ENCODE peak calls at places on chromosome 4, in six cellular contexts. One of them, this sample, is unnamed.

GRCh38 chr4:80237992-80238391 is 28.5 kb upstream of the FGF5 start:
- DNase-seq in stimulated activated naive CD4-positive, alpha-beta T cell: no peak
- DNase-seq in heart left ventricle: no peak
- DNase-seq in upper lobe of right lung: no peak
- DNase-seq in cardiac muscle cell: no peak
- DNase-seq in activated effector memory CD4-positive, alpha-beta T cell treated with Interleukin-2 at 50 U/mL for 16 hours: no peak
- DNase-seq in this sample: no peak

GRCh38 chr4:7169134-7169533 is 23.2 kb upstream of the SORCS2 start:
- DNase-seq in stimulated activated naive CD4-positive, alpha-beta T cell: no peak
- DNase-seq in heart left ventricle: peak
- DNase-seq in upper lobe of right lung: peak
- DNase-seq in cardiac muscle cell: no peak
- DNase-seq in activated effector memory CD4-positive, alpha-beta T cell treated with Interleukin-2 at 50 U/mL for 16 hours: no peak
- DNase-seq in this sample: no peak

GRCh38 chr4:143320113-143320512 is 16.6 kb upstream of the GAB1 start:
- DNase-seq in stimulated activated naive CD4-positive, alpha-beta T cell: no peak
- DNase-seq in heart left ventricle: no peak
- DNase-seq in upper lobe of right lung: no peak
- DNase-seq in cardiac muscle cell: no peak
- DNase-seq in activated effector memory CD4-positive, alpha-beta T cell treated with Interleukin-2 at 50 U/mL for 16 hours: no peak
- DNase-seq in this sample: no peak

GRCh38 chr4:185752881-185753280 is 59.1 kb downstream of the SORBS2 start:
- DNase-seq in stimulated activated naive CD4-positive, alpha-beta T cell: no peak
- DNase-seq in heart left ventricle: no peak
- DNase-seq in upper lobe of right lung: no peak
- DNase-seq in cardiac muscle cell: no peak
- DNase-seq in activated effector memory CD4-positive, alpha-beta T cell treated with Interleukin-2 at 50 U/mL for 16 hours: no peak
- DNase-seq in this sample: no peak

GRCh38 chr4:77152421-77152820 is 4.6 kb upstream of the CCNG2 start:
- DNase-seq in stimulated activated naive CD4-positive, alpha-beta T cell: no peak
- DNase-seq in heart left ventricle: no peak
- DNase-seq in upper lobe of right lung: no peak
- DNase-seq in cardiac muscle cell: peak
- DNase-seq in activated effector memory CD4-positive, alpha-beta T cell treated with Interleukin-2 at 50 U/mL for 16 hours: no peak
- DNase-seq in this sample: no peak

GRCh38 chr4:182818926-182819730 is 98.1 kb downstream of the DCTD start:
- DNase-seq in stimulated activated naive CD4-positive, alpha-beta T cell: no peak
- DNase-seq in heart left ventricle: peak
- DNase-seq in upper lobe of right lung: no peak
- DNase-seq in cardiac muscle cell: no peak
- DNase-seq in activated effector memory CD4-positive, alpha-beta T cell treated with Interleukin-2 at 50 U/mL for 16 hours: no peak
- DNase-seq in this sample: no peak

GRCh38 chr4:165207016-165207430 is 338 bp upstream of the KLHL2 start:
- DNase-seq in stimulated activated naive CD4-positive, alpha-beta T cell: peak
- DNase-seq in heart left ventricle: no peak
- DNase-seq in upper lobe of right lung: no peak
- DNase-seq in cardiac muscle cell: no peak
- DNase-seq in activated effector memory CD4-positive, alpha-beta T cell treated with Interleukin-2 at 50 U/mL for 16 hours: no peak
- DNase-seq in this sample: no peak

GRCh38 chr4:185640809-185641675 is 105.7 kb upstream of the PDLIM3 start:
- DNase-seq in stimulated activated naive CD4-positive, alpha-beta T cell: no peak
- DNase-seq in heart left ventricle: no peak
- DNase-seq in upper lobe of right lung: no peak
- DNase-seq in cardiac muscle cell: peak
- DNase-seq in activated effector memory CD4-positive, alpha-beta T cell treated with Interleukin-2 at 50 U/mL for 16 hours: no peak
- DNase-seq in this sample: no peak

GRCh38 chr4:118988635-118988972 is 100.0 kb downstream of the SYNPO2 start:
- DNase-seq in stimulated activated naive CD4-positive, alpha-beta T cell: no peak
- DNase-seq in heart left ventricle: no peak
- DNase-seq in upper lobe of right lung: no peak
- DNase-seq in cardiac muscle cell: no peak
- DNase-seq in activated effector memory CD4-positive, alpha-beta T cell treated with Interleukin-2 at 50 U/mL for 16 hours: no peak
- DNase-seq in this sample: no peak

GRCh38 chr4:119139822-119140252 is 4.2 kb downstream of the MYOZ2 start:
- DNase-seq in stimulated activated naive CD4-positive, alpha-beta T cell: peak
- DNase-seq in heart left ventricle: no peak
- DNase-seq in upper lobe of right lung: no peak
- DNase-seq in cardiac muscle cell: no peak
- DNase-seq in activated effector memory CD4-positive, alpha-beta T cell treated with Interleukin-2 at 50 U/mL for 16 hours: no peak
- DNase-seq in this sample: no peak

GRCh38 chr4:169286562-169287301 is 16.0 kb upstream of the SH3RF1 start:
- DNase-seq in stimulated activated naive CD4-positive, alpha-beta T cell: no peak
- DNase-seq in heart left ventricle: no peak
- DNase-seq in upper lobe of right lung: no peak
- DNase-seq in cardiac muscle cell: no peak
- DNase-seq in activated effector memory CD4-positive, alpha-beta T cell treated with Interleukin-2 at 50 U/mL for 16 hours: no peak
- DNase-seq in this sample: no peak

GRCh38 chr4:176755001-176755400 is 37.7 kb downstream of the VEGFC start:
- DNase-seq in stimulated activated naive CD4-positive, alpha-beta T cell: no peak
- DNase-seq in heart left ventricle: no peak
- DNase-seq in upper lobe of right lung: no peak
- DNase-seq in cardiac muscle cell: no peak
- DNase-seq in activated effector memory CD4-positive, alpha-beta T cell treated with Interleukin-2 at 50 U/mL for 16 hours: no peak
- DNase-seq in this sample: no peak

GRCh38 chr4:86855572-86855971 is 6.4 kb upstream of the SLC10A6 start:
- DNase-seq in stimulated activated naive CD4-positive, alpha-beta T cell: no peak
- DNase-seq in heart left ventricle: no peak
- DNase-seq in upper lobe of right lung: no peak
- DNase-seq in cardiac muscle cell: no peak
- DNase-seq in activated effector memory CD4-positive, alpha-beta T cell treated with Interleukin-2 at 50 U/mL for 16 hours: no peak
- DNase-seq in this sample: no peak

GRCh38 chr4:25301471-25301870 is 11.1 kb upstream of the ZCCHC4 start:
- DNase-seq in stimulated activated naive CD4-positive, alpha-beta T cell: no peak
- DNase-seq in heart left ventricle: no peak
- DNase-seq in upper lobe of right lung: no peak
- DNase-seq in cardiac muscle cell: no peak
- DNase-seq in activated effector memory CD4-positive, alpha-beta T cell treated with Interleukin-2 at 50 U/mL for 16 hours: no peak
- DNase-seq in this sample: no peak

GRCh38 chr4:108783666-108784463 is 21.0 kb upstream of the ETNPPL start:
- DNase-seq in stimulated activated naive CD4-positive, alpha-beta T cell: no peak
- DNase-seq in heart left ventricle: no peak
- DNase-seq in upper lobe of right lung: no peak
- DNase-seq in cardiac muscle cell: peak
- DNase-seq in activated effector memory CD4-positive, alpha-beta T cell treated with Interleukin-2 at 50 U/mL for 16 hours: no peak
- DNase-seq in this sample: no peak

GRCh38 chr4:47668810-47669408 is 169.0 kb downstream of the CORIN start:
- DNase-seq in stimulated activated naive CD4-positive, alpha-beta T cell: peak
- DNase-seq in heart left ventricle: no peak
- DNase-seq in upper lobe of right lung: no peak
- DNase-seq in cardiac muscle cell: peak
- DNase-seq in activated effector memory CD4-positive, alpha-beta T cell treated with Interleukin-2 at 50 U/mL for 16 hours: no peak
- DNase-seq in this sample: no peak

GRCh38 chr4:6694177-6694901 is 661 bp downstream of the S100P start:
- DNase-seq in stimulated activated naive CD4-positive, alpha-beta T cell: peak
- DNase-seq in heart left ventricle: no peak
- DNase-seq in upper lobe of right lung: no peak
- DNase-seq in cardiac muscle cell: no peak
- DNase-seq in activated effector memory CD4-positive, alpha-beta T cell treated with Interleukin-2 at 50 U/mL for 16 hours: no peak
- DNase-seq in this sample: no peak

GRCh38 chr4:140092094-140092820 is 61.7 kb downstream of the MAML3 start:
- DNase-seq in stimulated activated naive CD4-positive, alpha-beta T cell: no peak
- DNase-seq in heart left ventricle: peak
- DNase-seq in upper lobe of right lung: peak
- DNase-seq in cardiac muscle cell: peak
- DNase-seq in activated effector memory CD4-positive, alpha-beta T cell treated with Interleukin-2 at 50 U/mL for 16 hours: no peak
- DNase-seq in this sample: peak

GRCh38 chr4:140266958-140267568 is 106.4 kb upstream of the SCOC start:
- DNase-seq in stimulated activated naive CD4-positive, alpha-beta T cell: no peak
- DNase-seq in heart left ventricle: no peak
- DNase-seq in upper lobe of right lung: no peak
- DNase-seq in cardiac muscle cell: no peak
- DNase-seq in activated effector memory CD4-positive, alpha-beta T cell treated with Interleukin-2 at 50 U/mL for 16 hours: no peak
- DNase-seq in this sample: no peak

GRCh38 chr4:7970031-7970946 is 30.6 kb upstream of the AFAP1 start:
- DNase-seq in stimulated activated naive CD4-positive, alpha-beta T cell: peak
- DNase-seq in heart left ventricle: no peak
- DNase-seq in upper lobe of right lung: no peak
- DNase-seq in cardiac muscle cell: no peak
- DNase-seq in activated effector memory CD4-positive, alpha-beta T cell treated with Interleukin-2 at 50 U/mL for 16 hours: peak
- DNase-seq in this sample: no peak

GRCh38 chr4:127772769-127773671 is 9.1 kb upstream of the HSPA4L start:
- DNase-seq in stimulated activated naive CD4-positive, alpha-beta T cell: no peak
- DNase-seq in heart left ventricle: no peak
- DNase-seq in upper lobe of right lung: no peak
- DNase-seq in cardiac muscle cell: no peak
- DNase-seq in activated effector memory CD4-positive, alpha-beta T cell treated with Interleukin-2 at 50 U/mL for 16 hours: no peak
- DNase-seq in this sample: no peak

GRCh38 chr4:33494150-33494549 is 2750.2 kb downstream of the ARAP2 start:
- DNase-seq in stimulated activated naive CD4-positive, alpha-beta T cell: no peak
- DNase-seq in heart left ventricle: no peak
- DNase-seq in upper lobe of right lung: no peak
- DNase-seq in cardiac muscle cell: no peak
- DNase-seq in activated effector memory CD4-positive, alpha-beta T cell treated with Interleukin-2 at 50 U/mL for 16 hours: no peak
- DNase-seq in this sample: no peak

GRCh38 chr4:65083076-65083475 is 587.2 kb downstream of the EPHA5 start:
- DNase-seq in stimulated activated naive CD4-positive, alpha-beta T cell: no peak
- DNase-seq in heart left ventricle: no peak
- DNase-seq in upper lobe of right lung: no peak
- DNase-seq in cardiac muscle cell: peak
- DNase-seq in activated effector memory CD4-positive, alpha-beta T cell treated with Interleukin-2 at 50 U/mL for 16 hours: no peak
- DNase-seq in this sample: no peak

GRCh38 chr4:20984011-20984836 is 284.0 kb downstream of the PACRGL start:
- DNase-seq in stimulated activated naive CD4-positive, alpha-beta T cell: no peak
- DNase-seq in heart left ventricle: peak
- DNase-seq in upper lobe of right lung: peak
- DNase-seq in cardiac muscle cell: peak
- DNase-seq in activated effector memory CD4-positive, alpha-beta T cell treated with Interleukin-2 at 50 U/mL for 16 hours: no peak
- DNase-seq in this sample: no peak

GRCh38 chr4:168857546-168858314 is 152.3 kb downstream of the CBR4 start:
- DNase-seq in stimulated activated naive CD4-positive, alpha-beta T cell: no peak
- DNase-seq in heart left ventricle: no peak
- DNase-seq in upper lobe of right lung: no peak
- DNase-seq in cardiac muscle cell: no peak
- DNase-seq in activated effector memory CD4-positive, alpha-beta T cell treated with Interleukin-2 at 50 U/mL for 16 hours: no peak
- DNase-seq in this sample: no peak

GRCh38 chr4:38109896-38110295 is 149.7 kb downstream of the PTTG2 start:
- DNase-seq in stimulated activated naive CD4-positive, alpha-beta T cell: no peak
- DNase-seq in heart left ventricle: no peak
- DNase-seq in upper lobe of right lung: no peak
- DNase-seq in cardiac muscle cell: peak
- DNase-seq in activated effector memory CD4-positive, alpha-beta T cell treated with Interleukin-2 at 50 U/mL for 16 hours: no peak
- DNase-seq in this sample: no peak

GRCh38 chr4:169618286-169618685 is 2.1 kb upstream of the CLCN3 start:
- DNase-seq in stimulated activated naive CD4-positive, alpha-beta T cell: peak
- DNase-seq in heart left ventricle: no peak
- DNase-seq in upper lobe of right lung: no peak
- DNase-seq in cardiac muscle cell: no peak
- DNase-seq in activated effector memory CD4-positive, alpha-beta T cell treated with Interleukin-2 at 50 U/mL for 16 hours: no peak
- DNase-seq in this sample: no peak

GRCh38 chr4:131006388-131006787 is 1910.4 kb downstream of the C4orf33 start:
- DNase-seq in stimulated activated naive CD4-positive, alpha-beta T cell: no peak
- DNase-seq in heart left ventricle: no peak
- DNase-seq in upper lobe of right lung: no peak
- DNase-seq in cardiac muscle cell: no peak
- DNase-seq in activated effector memory CD4-positive, alpha-beta T cell treated with Interleukin-2 at 50 U/mL for 16 hours: no peak
- DNase-seq in this sample: no peak

GRCh38 chr4:1202526-1203378 is 30.4 kb upstream of the SPON2 start:
- DNase-seq in stimulated activated naive CD4-positive, alpha-beta T cell: no peak
- DNase-seq in heart left ventricle: peak
- DNase-seq in upper lobe of right lung: peak
- DNase-seq in cardiac muscle cell: no peak
- DNase-seq in activated effector memory CD4-positive, alpha-beta T cell treated with Interleukin-2 at 50 U/mL for 16 hours: no peak
- DNase-seq in this sample: no peak

GRCh38 chr4:41709844-41710481 is 38.6 kb downstream of the PHOX2B start:
- DNase-seq in stimulated activated naive CD4-positive, alpha-beta T cell: no peak
- DNase-seq in heart left ventricle: no peak
- DNase-seq in upper lobe of right lung: no peak
- DNase-seq in cardiac muscle cell: no peak
- DNase-seq in activated effector memory CD4-positive, alpha-beta T cell treated with Interleukin-2 at 50 U/mL for 16 hours: no peak
- DNase-seq in this sample: no peak

GRCh38 chr4:159451006-159451405 is 348.1 kb downstream of the RAPGEF2 start:
- DNase-seq in stimulated activated naive CD4-positive, alpha-beta T cell: no peak
- DNase-seq in heart left ventricle: no peak
- DNase-seq in upper lobe of right lung: no peak
- DNase-seq in cardiac muscle cell: no peak
- DNase-seq in activated effector memory CD4-positive, alpha-beta T cell treated with Interleukin-2 at 50 U/mL for 16 hours: no peak
- DNase-seq in this sample: no peak

GRCh38 chr4:145069361-145069760 is 28.6 kb downstream of the ANAPC10 start:
- DNase-seq in stimulated activated naive CD4-positive, alpha-beta T cell: no peak
- DNase-seq in heart left ventricle: no peak
- DNase-seq in upper lobe of right lung: no peak
- DNase-seq in cardiac muscle cell: no peak
- DNase-seq in activated effector memory CD4-positive, alpha-beta T cell treated with Interleukin-2 at 50 U/mL for 16 hours: no peak
- DNase-seq in this sample: no peak

GRCh38 chr4:145177511-145177905 is 2.9 kb downstream of the OTUD4 start:
- DNase-seq in stimulated activated naive CD4-positive, alpha-beta T cell: no peak
- DNase-seq in heart left ventricle: no peak
- DNase-seq in upper lobe of right lung: no peak
- DNase-seq in cardiac muscle cell: peak
- DNase-seq in activated effector memory CD4-positive, alpha-beta T cell treated with Interleukin-2 at 50 U/mL for 16 hours: no peak
- DNase-seq in this sample: no peak

GRCh38 chr4:138898282-138898681 is 117.3 kb upstream of the NOCT start:
- DNase-seq in stimulated activated naive CD4-positive, alpha-beta T cell: no peak
- DNase-seq in heart left ventricle: no peak
- DNase-seq in upper lobe of right lung: no peak
- DNase-seq in cardiac muscle cell: no peak
- DNase-seq in activated effector memory CD4-positive, alpha-beta T cell treated with Interleukin-2 at 50 U/mL for 16 hours: no peak
- DNase-seq in this sample: no peak

GRCh38 chr4:77922158-77923094 is 59.8 kb downstream of the MRPL1 start:
- DNase-seq in stimulated activated naive CD4-positive, alpha-beta T cell: no peak
- DNase-seq in heart left ventricle: no peak
- DNase-seq in upper lobe of right lung: no peak
- DNase-seq in cardiac muscle cell: no peak
- DNase-seq in activated effector memory CD4-positive, alpha-beta T cell treated with Interleukin-2 at 50 U/mL for 16 hours: no peak
- DNase-seq in this sample: no peak

GRCh38 chr4:53638919-53639318 is 47.6 kb upstream of the LNX1 start:
- DNase-seq in stimulated activated naive CD4-positive, alpha-beta T cell: no peak
- DNase-seq in heart left ventricle: no peak
- DNase-seq in upper lobe of right lung: no peak
- DNase-seq in cardiac muscle cell: no peak
- DNase-seq in activated effector memory CD4-positive, alpha-beta T cell treated with Interleukin-2 at 50 U/mL for 16 hours: no peak
- DNase-seq in this sample: no peak

GRCh38 chr4:98937977-98938376 is 9.0 kb upstream of the EIF4E start:
- DNase-seq in stimulated activated naive CD4-positive, alpha-beta T cell: no peak
- DNase-seq in heart left ventricle: no peak
- DNase-seq in upper lobe of right lung: no peak
- DNase-seq in cardiac muscle cell: no peak
- DNase-seq in activated effector memory CD4-positive, alpha-beta T cell treated with Interleukin-2 at 50 U/mL for 16 hours: no peak
- DNase-seq in this sample: no peak